ENCODE peak calls at places on chromosomes 6 and 20, in five cellular contexts. One of them, this sample, is unnamed. For H3K36me3, the result is how much of the 10 kb centered on the place peaks cover.

GRCh38 chr6:12369781-12370262 is 79.7 kb downstream of the EDN1 start:
- DNase-seq in tibial nerve: no peak
- DNase-seq in stomach: no peak
- DNase-seq in cardiac muscle cell: no peak
- DNase-seq in heart left ventricle: no peak
- DNase-seq in this sample: peak

GRCh38 chr20:46119028-46119546 is 973 bp downstream of the CD40 start:
- DNase-seq in tibial nerve: no peak
- DNase-seq in stomach: peak
- DNase-seq in cardiac muscle cell: no peak
- DNase-seq in heart left ventricle: no peak
- DNase-seq in this sample: no peak

GRCh38 chr6:130993292-130993765 is 69.7 kb downstream of the EPB41L2 start:
- DNase-seq in tibial nerve: no peak
- DNase-seq in stomach: no peak
- DNase-seq in cardiac muscle cell: no peak
- DNase-seq in heart left ventricle: no peak
- DNase-seq in this sample: no peak

GRCh38 chr6:7150381-7151064 is 42.8 kb downstream of the RREB1 start:
- DNase-seq in tibial nerve: no peak
- DNase-seq in stomach: no peak
- DNase-seq in cardiac muscle cell: no peak
- DNase-seq in heart left ventricle: no peak
- DNase-seq in this sample: no peak

GRCh38 chr6:39200498-39201020 is 28.7 kb downstream of the KCNK5 start:
- DNase-seq in tibial nerve: no peak
- DNase-seq in stomach: no peak
- DNase-seq in cardiac muscle cell: no peak
- DNase-seq in heart left ventricle: no peak
- DNase-seq in this sample: peak

GRCh38 chr20:60000271-60001026 is 42.2 kb downstream of the CDH26 start:
- DNase-seq in tibial nerve: no peak
- DNase-seq in stomach: no peak
- DNase-seq in cardiac muscle cell: no peak
- DNase-seq in heart left ventricle: no peak
- DNase-seq in this sample: no peak

GRCh38 chr6:31362751-31363150 is 5.8 kb upstream of the HLA-B start:
- DNase-seq in tibial nerve: no peak
- DNase-seq in stomach: no peak
- DNase-seq in cardiac muscle cell: no peak
- DNase-seq in heart left ventricle: no peak
- DNase-seq in this sample: no peak

GRCh38 chr20:46371656-46372055 is 34.8 kb downstream of the ELMO2 start:
- DNase-seq in tibial nerve: no peak
- DNase-seq in stomach: no peak
- DNase-seq in cardiac muscle cell: no peak
- DNase-seq in heart left ventricle: no peak
- DNase-seq in this sample: no peak

GRCh38 chr6:232896-233640 is 59.2 kb upstream of the DUSP22 start:
- DNase-seq in tibial nerve: no peak
- DNase-seq in stomach: no peak
- DNase-seq in cardiac muscle cell: no peak
- DNase-seq in heart left ventricle: no peak
- DNase-seq in this sample: no peak

GRCh38 chr6:73665686-73666319 is 12.0 kb upstream of the SLC17A5 start:
- DNase-seq in tibial nerve: no peak
- DNase-seq in stomach: no peak
- DNase-seq in cardiac muscle cell: no peak
- DNase-seq in heart left ventricle: no peak
- DNase-seq in this sample: no peak

GRCh38 chr6:121791396-121792315 is 356.2 kb downstream of the GJA1 start:
- DNase-seq in tibial nerve: no peak
- DNase-seq in stomach: no peak
- DNase-seq in cardiac muscle cell: no peak
- DNase-seq in heart left ventricle: no peak
- DNase-seq in this sample: no peak

GRCh38 chr6:88650029-88650619 is 313.3 kb downstream of the RNGTT start:
- DNase-seq in tibial nerve: no peak
- DNase-seq in stomach: no peak
- DNase-seq in cardiac muscle cell: no peak
- DNase-seq in heart left ventricle: no peak
- DNase-seq in this sample: no peak

GRCh38 chr6:583639-584038 is 73.3 kb downstream of the HUS1B start:
- DNase-seq in tibial nerve: no peak
- DNase-seq in stomach: no peak
- DNase-seq in cardiac muscle cell: peak
- DNase-seq in heart left ventricle: no peak
- DNase-seq in this sample: no peak

GRCh38 chr6:83815631-83816030 is 37.5 kb upstream of the RIPPLY2 start:
- DNase-seq in tibial nerve: no peak
- DNase-seq in stomach: no peak
- DNase-seq in cardiac muscle cell: no peak
- DNase-seq in heart left ventricle: no peak
- DNase-seq in this sample: no peak

GRCh38 chr20:15673206-15673605 is 900.0 kb downstream of the KIF16B start:
- DNase-seq in tibial nerve: no peak
- DNase-seq in stomach: no peak
- DNase-seq in cardiac muscle cell: peak
- DNase-seq in heart left ventricle: no peak
- DNase-seq in this sample: no peak

GRCh38 chr6:170449835-170450753 is 103.0 kb downstream of the PSMB1 start:
- DNase-seq in tibial nerve: no peak
- DNase-seq in stomach: no peak
- DNase-seq in cardiac muscle cell: no peak
- DNase-seq in heart left ventricle: no peak
- DNase-seq in this sample: no peak

GRCh38 chr20:2088904-2089303 is 12.7 kb upstream of the STK35 start:
- DNase-seq in tibial nerve: no peak
- DNase-seq in stomach: no peak
- DNase-seq in cardiac muscle cell: no peak
- DNase-seq in heart left ventricle: no peak
- DNase-seq in this sample: no peak

GRCh38 chr20:59221049-59221748 is 57.6 kb downstream of the ZNF831 start:
- DNase-seq in tibial nerve: no peak
- DNase-seq in stomach: no peak
- DNase-seq in cardiac muscle cell: no peak
- DNase-seq in heart left ventricle: peak
- DNase-seq in this sample: no peak

GRCh38 chr6:155187096-155187495 is 76.7 kb upstream of the CLDN20 start:
- DNase-seq in tibial nerve: no peak
- DNase-seq in stomach: no peak
- DNase-seq in cardiac muscle cell: no peak
- DNase-seq in heart left ventricle: no peak
- DNase-seq in this sample: no peak

GRCh38 chr6:134520181-134521115 is 202.5 kb upstream of the SGK1 start:
- DNase-seq in tibial nerve: no peak
- DNase-seq in stomach: no peak
- DNase-seq in cardiac muscle cell: no peak
- DNase-seq in heart left ventricle: no peak
- DNase-seq in this sample: no peak

GRCh38 chr6:112360498-112360897 is 13.4 kb downstream of the RFPL4B start:
- DNase-seq in tibial nerve: no peak
- DNase-seq in stomach: no peak
- DNase-seq in cardiac muscle cell: no peak
- DNase-seq in heart left ventricle: no peak
- DNase-seq in this sample: no peak

GRCh38 chr6:13378669-13379590 is 50.6 kb upstream of the TBC1D7 start:
- DNase-seq in tibial nerve: no peak
- DNase-seq in stomach: peak
- DNase-seq in cardiac muscle cell: no peak
- DNase-seq in heart left ventricle: no peak
- DNase-seq in this sample: no peak

GRCh38 chr6:168301648-168302398 is 17.8 kb downstream of the DACT2 start:
- DNase-seq in tibial nerve: no peak
- DNase-seq in stomach: no peak
- DNase-seq in cardiac muscle cell: no peak
- DNase-seq in heart left ventricle: peak
- DNase-seq in this sample: no peak

GRCh38 chr6:144151010-144151727 is 852 bp downstream of the STX11 start:
- DNase-seq in tibial nerve: no peak
- DNase-seq in stomach: no peak
- DNase-seq in cardiac muscle cell: peak
- DNase-seq in heart left ventricle: no peak
- DNase-seq in this sample: peak

DNA sequence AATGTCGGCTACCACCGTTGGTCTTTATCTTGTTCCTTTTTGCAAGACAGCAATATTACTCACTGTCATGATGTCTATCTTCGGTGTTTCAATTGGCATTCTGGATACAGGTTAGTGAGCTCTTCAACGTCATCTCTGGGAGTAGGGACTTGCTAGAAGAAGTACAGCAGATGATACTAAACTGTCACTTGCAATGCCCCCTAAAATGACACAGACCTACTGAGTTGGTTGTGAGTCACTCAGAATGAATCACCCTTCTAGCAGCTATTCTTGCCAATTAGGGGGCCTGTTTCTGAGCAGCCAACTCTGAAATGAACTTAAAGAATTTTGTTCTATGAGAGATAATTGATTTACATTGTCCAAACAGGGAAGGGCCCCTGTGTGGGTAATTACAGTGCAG is 176.5 kb downstream of the SLC16A10 start:
- DNase-seq in tibial nerve: no peak
- DNase-seq in stomach: no peak
- DNase-seq in cardiac muscle cell: no peak
- DNase-seq in heart left ventricle: no peak
- DNase-seq in this sample: no peak
- H3K36me3 ChIP-seq in tibial nerve: under half
- H3K36me3 ChIP-seq in stomach: under half
- H3K36me3 ChIP-seq in cardiac muscle cell: under half
- H3K36me3 ChIP-seq in heart left ventricle: under half
- H3K36me3 ChIP-seq in this sample: under half

DNA sequence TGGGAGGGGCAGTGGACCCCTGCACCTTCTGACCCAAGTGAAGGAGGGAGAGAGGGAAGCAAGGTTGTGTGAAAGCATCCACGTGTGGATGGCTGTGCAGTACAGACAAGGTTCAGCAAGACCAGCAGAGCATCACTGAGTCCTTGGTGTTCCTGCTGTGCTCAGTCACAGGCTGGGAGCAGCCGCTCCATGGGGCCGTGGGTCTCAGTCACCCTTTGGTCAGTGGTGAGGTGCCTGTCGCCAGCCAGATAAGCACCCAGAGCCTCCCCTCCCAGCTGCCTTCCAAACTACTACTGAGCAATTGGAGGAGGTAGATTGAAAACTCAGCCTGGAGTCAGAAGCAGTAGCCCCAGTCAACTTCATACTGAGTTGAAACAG is 218.9 kb downstream of the SLC24A3 start:
- DNase-seq in tibial nerve: no peak
- DNase-seq in stomach: no peak
- DNase-seq in cardiac muscle cell: no peak
- DNase-seq in heart left ventricle: no peak
- DNase-seq in this sample: no peak
- H3K4me3 ChIP-seq in tibial nerve: no peak
- H3K4me3 ChIP-seq in stomach: no peak
- H3K4me3 ChIP-seq in cardiac muscle cell: no peak
- H3K4me3 ChIP-seq in heart left ventricle: no peak
- H3K4me3 ChIP-seq in this sample: no peak

GRCh38 chr20:62141043-62141396 is 2.2 kb downstream of the PSMA7 start:
- DNase-seq in tibial nerve: no peak
- DNase-seq in stomach: no peak
- DNase-seq in cardiac muscle cell: no peak
- DNase-seq in heart left ventricle: no peak
- DNase-seq in this sample: no peak

GRCh38 chr20:62138204-62138543 is 5.0 kb downstream of the PSMA7 start:
- DNase-seq in tibial nerve: no peak
- DNase-seq in stomach: no peak
- DNase-seq in cardiac muscle cell: no peak
- DNase-seq in heart left ventricle: no peak
- DNase-seq in this sample: no peak

GRCh38 chr20:62138912-62139311 is 4.3 kb downstream of the PSMA7 start:
- DNase-seq in tibial nerve: no peak
- DNase-seq in stomach: no peak
- DNase-seq in cardiac muscle cell: no peak
- DNase-seq in heart left ventricle: no peak
- DNase-seq in this sample: no peak

GRCh38 chr20:62141397-62142251 is 1.6 kb downstream of the PSMA7 start:
- DNase-seq in tibial nerve: no peak
- DNase-seq in stomach: no peak
- DNase-seq in cardiac muscle cell: peak
- DNase-seq in heart left ventricle: no peak
- DNase-seq in this sample: no peak

DNA sequence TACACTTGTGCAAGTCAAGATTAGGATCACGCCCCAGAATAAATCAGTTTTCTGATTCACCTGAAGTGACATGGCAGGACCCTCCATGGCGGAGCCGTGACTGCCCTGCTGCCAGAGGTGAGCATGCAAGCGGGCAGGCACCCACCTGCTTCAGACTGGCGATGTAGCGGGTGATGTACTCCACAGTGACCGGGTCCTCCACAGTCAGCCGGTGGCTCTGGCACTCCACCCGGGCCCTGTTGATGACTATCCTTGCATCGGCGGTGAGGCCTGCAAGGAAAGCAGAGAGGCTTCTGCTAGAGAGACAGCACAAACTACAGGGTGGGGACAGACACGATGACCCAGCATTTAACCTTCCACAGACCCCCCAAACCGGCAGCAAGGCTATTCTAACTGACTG is 3.6 kb downstream of the PSMA7 start:
- DNase-seq in tibial nerve: no peak
- DNase-seq in stomach: no peak
- DNase-seq in cardiac muscle cell: no peak
- DNase-seq in heart left ventricle: no peak
- DNase-seq in this sample: no peak
- H3K36me3 ChIP-seq in tibial nerve: under half
- H3K36me3 ChIP-seq in stomach: half or more
- H3K36me3 ChIP-seq in cardiac muscle cell: half or more
- H3K36me3 ChIP-seq in heart left ventricle: under half
- H3K36me3 ChIP-seq in this sample: under half

GRCh38 chr6:18390476-18390875 is 3.3 kb downstream of the RNF144B start:
- DNase-seq in tibial nerve: no peak
- DNase-seq in stomach: no peak
- DNase-seq in cardiac muscle cell: no peak
- DNase-seq in heart left ventricle: no peak
- DNase-seq in this sample: no peak

GRCh38 chr6:18388942-18389341 is 1.8 kb downstream of the RNF144B start:
- DNase-seq in tibial nerve: no peak
- DNase-seq in stomach: no peak
- DNase-seq in cardiac muscle cell: no peak
- DNase-seq in heart left ventricle: no peak
- DNase-seq in this sample: no peak

GRCh38 chr6:18391018-18391417 is 3.9 kb downstream of the RNF144B start:
- DNase-seq in tibial nerve: no peak
- DNase-seq in stomach: no peak
- DNase-seq in cardiac muscle cell: no peak
- DNase-seq in heart left ventricle: no peak
- DNase-seq in this sample: no peak

GRCh38 chr6:18388252-18388651 is 1.1 kb downstream of the RNF144B start:
- DNase-seq in tibial nerve: no peak
- DNase-seq in stomach: no peak
- DNase-seq in cardiac muscle cell: no peak
- DNase-seq in heart left ventricle: no peak
- DNase-seq in this sample: no peak

DNA sequence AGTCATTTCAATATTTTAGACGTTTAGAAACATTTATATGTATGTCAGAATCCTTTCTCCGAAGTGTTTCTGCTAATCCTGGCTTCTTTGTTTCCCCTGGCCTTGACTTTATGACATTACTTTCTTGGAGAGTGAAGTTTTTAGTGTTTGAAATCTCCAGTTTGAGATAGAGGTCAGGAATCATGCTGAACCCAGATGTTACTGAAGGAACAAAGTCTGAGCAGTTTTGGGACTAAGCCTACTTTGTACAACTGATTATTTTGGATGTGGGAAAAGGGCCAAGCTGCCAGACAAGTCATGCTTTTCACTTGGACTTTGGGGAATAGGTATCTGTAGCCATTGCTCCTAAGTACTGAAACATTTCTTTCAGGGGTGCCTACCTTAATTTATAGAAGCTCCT is 2.3 kb downstream of the RNF144B start:
- DNase-seq in tibial nerve: no peak
- DNase-seq in stomach: no peak
- DNase-seq in cardiac muscle cell: no peak
- DNase-seq in heart left ventricle: no peak
- DNase-seq in this sample: no peak
- H3K4me3 ChIP-seq in tibial nerve: peak
- H3K4me3 ChIP-seq in stomach: peak
- H3K4me3 ChIP-seq in cardiac muscle cell: no peak
- H3K4me3 ChIP-seq in heart left ventricle: peak
- H3K4me3 ChIP-seq in this sample: peak